ENCODE peak calls at places on chromosomes 16 and 17, in six cellular contexts. X, F, O, L, S and P are unnamed samples.

GRCh38 chr16:13110124-13110796 is 208.9 kb downstream of the SHISA9 start:
- DNase-seq in X (no peak), F (peak; percentile 56), O (peak; percentile 43), L (peak; percentile 71), S (peak; percentile 63), P (peak; percentile 72)

GRCh38 chr17:70078994-70079531 is 4.0 kb downstream of the KCNJ16 start:
- DNase-seq in X (no peak), F (no peak), O (no peak), L (no peak), S (no peak), P (no peak)

GRCh38 chr17:56314026-56314425 is 160.8 kb downstream of the ANKFN1 start:
- DNase-seq in X (peak; percentile 11), F (no peak), O (no peak), L (no peak), S (no peak), P (no peak)

GRCh38 chr17:35515027-35515426 is 22.5 kb downstream of the SLFN12L start:
- DNase-seq in X (no peak), F (no peak), O (no peak), L (no peak), S (no peak), P (no peak)

GRCh38 chr16:46836521-46837292 is 5.7 kb upstream of the C16orf87 start:
- DNase-seq in X (no peak), F (no peak), O (no peak), L (no peak), S (no peak), P (no peak)

GRCh38 chr16:1181715-1182671 is 29.1 kb downstream of the CACNA1H start:
- DNase-seq in X (peak; percentile 85), F (no peak), O (no peak), L (peak; percentile 81), S (no peak), P (peak; percentile 25)

GRCh38 chr17:30450125-30451027 is 26.8 kb upstream of the GOSR1 start:
- DNase-seq in X (peak; percentile 33), F (no peak), O (no peak), L (peak; percentile 62), S (no peak), P (peak; percentile 93)

GRCh38 chr17:38528101-38528500 is 77.7 kb downstream of the SRCIN1 start:
- DNase-seq in X (no peak), F (no peak), O (no peak), L (no peak), S (no peak), P (no peak)

GRCh38 chr17:35898283-35899070 is 18.3 kb upstream of the CCL5 start:
- DNase-seq in X (no peak), F (no peak), O (no peak), L (no peak), S (no peak), P (no peak)

GRCh38 chr16:56647641-56648431 is 3.9 kb upstream of the MT1B start:
- DNase-seq in X (no peak), F (peak; percentile 63), O (no peak), L (no peak), S (no peak), P (no peak)

GRCh38 chr16:82651921-82652601 is 25.3 kb downstream of the CDH13 start:
- DNase-seq in X (no peak), F (no peak), O (no peak), L (peak; percentile 24), S (no peak), P (no peak)

GRCh38 chr17:18017958-18018357 is 21.0 kb downstream of the ATPAF2 start:
- DNase-seq in X (peak; percentile 62), F (no peak), O (no peak), L (peak; percentile 13), S (no peak), P (no peak)

GRCh38 chr17:60161598-60162330 is 12.0 kb downstream of the CA4 start:
- DNase-seq in X (no peak), F (peak; percentile 65), O (no peak), L (no peak), S (no peak), P (no peak)

GRCh38 chr17:40113961-40114272 is 7.9 kb upstream of the MSL1 start:
- DNase-seq in X (peak; percentile 56), F (no peak), O (no peak), L (peak; percentile 62), S (no peak), P (peak; percentile 66)

GRCh38 chr17:10120749-10121148 is 77.7 kb downstream of the GAS7 start:
- DNase-seq in X (peak; percentile 69), F (no peak), O (no peak), L (peak; percentile 61), S (no peak), P (no peak)

GRCh38 chr16:47230296-47230695 is 86.6 kb upstream of the NETO2 start:
- DNase-seq in X (no peak), F (no peak), O (no peak), L (no peak), S (no peak), P (no peak)

GRCh38 chr16:52364500-52364899 is 182.4 kb downstream of the TOX3 start:
- DNase-seq in X (no peak), F (no peak), O (no peak), L (no peak), S (no peak), P (no peak)

GRCh38 chr17:61395983-61396585 is 3.6 kb upstream of the TBX2 start:
- DNase-seq in X (peak; percentile 52), F (no peak), O (no peak), L (peak; percentile 48), S (no peak), P (no peak)

GRCh38 chr17:1360975-1361374 is 39.0 kb downstream of the YWHAE start:
- DNase-seq in X (no peak), F (no peak), O (no peak), L (no peak), S (no peak), P (no peak)

GRCh38 chr17:17963694-17964436 is 8.3 kb downstream of the TOM1L2 start:
- DNase-seq in X (no peak), F (no peak), O (no peak), L (no peak), S (no peak), P (peak; percentile 52)

GRCh38 chr17:67386965-67387551 is 10.0 kb downstream of the PITPNC1 start:
- DNase-seq in X (peak; percentile 55), F (peak; percentile 75), O (no peak), L (peak; percentile 30), S (peak; percentile 57), P (peak; percentile 87)

GRCh38 chr17:62767997-62768396 is 40.1 kb downstream of the MARCHF10 start:
- DNase-seq in X (no peak), F (peak; percentile 23), O (no peak), L (no peak), S (no peak), P (no peak)

GRCh38 chr16:23401142-23401541 is 51.8 kb downstream of the COG7 start:
- DNase-seq in X (no peak), F (no peak), O (no peak), L (no peak), S (no peak), P (no peak)

GRCh38 chr16:4813251-4814003 is 11.0 kb upstream of the ROGDI start:
- DNase-seq in X (no peak), F (no peak), O (no peak), L (no peak), S (no peak), P (no peak)

GRCh38 chr16:22323173-22323997 is 26.2 kb downstream of the POLR3E start:
- DNase-seq in X (no peak), F (no peak), O (no peak), L (no peak), S (no peak), P (no peak)

GRCh38 chr16:83044589-83044988 is 417.8 kb downstream of the CDH13 start:
- DNase-seq in X (no peak), F (peak; percentile 32), O (no peak), L (no peak), S (no peak), P (no peak)

GRCh38 chr16:29940656-29941055 is 14.6 kb upstream of the KCTD13 start:
- DNase-seq in X (no peak), F (no peak), O (no peak), L (no peak), S (no peak), P (no peak)

GRCh38 chr16:89246903-89247733 is 29.6 kb downstream of the ZNF778 start:
- DNase-seq in X (peak; percentile 79), F (peak; percentile 88), O (peak; percentile 62), L (peak; percentile 81), S (peak; percentile 87), P (peak; percentile 90)
- H2AFZ ChIP-seq in X (peak overlapping the region; percentile 91), F (no peak overlapping the region), O (no peak overlapping the region), L (peak overlapping the region; percentile 78), S (peak overlapping the region; percentile 97), P (peak overlapping the region; percentile 43)

GRCh38 chr16:88318521-88318920 is 64.2 kb upstream of the ZNF469 start:
- DNase-seq in X (no peak), F (no peak), O (no peak), L (no peak), S (no peak), P (no peak)
- H4K91ac ChIP-seq in X (peak overlapping the region; percentile 73), F (no peak overlapping the region), O (no peak overlapping the region), L (no peak overlapping the region), S (no peak overlapping the region), P (no peak overlapping the region)

GRCh38 chr16:67658849-67659674 is 998 bp downstream of the ACD start:
- DNase-seq in X (no peak), F (no peak), O (no peak), L (no peak), S (no peak), P (no peak)
- H2AFZ ChIP-seq in X (peak overlapping the region; percentile 100), F (no peak overlapping the region), O (no peak overlapping the region), L (no peak overlapping the region), S (peak overlapping the region; percentile 88), P (no peak overlapping the region)

GRCh38 chr16:24688359-24688758 is 41.1 kb upstream of the TNRC6A start:
- DNase-seq in X (no peak), F (no peak), O (no peak), L (no peak), S (no peak), P (no peak)
- H4K91ac ChIP-seq in X (peak overlapping the region; percentile 8), F (no peak overlapping the region), O (no peak overlapping the region), L (no peak overlapping the region), S (no peak overlapping the region), P (peak overlapping the region; percentile 77)